ENCODE peak calls at places on chromosomes 12 and 14, in seven cellular contexts. One of them, this sample, is unnamed.
A peak's percentile ranks its signal among the peaks of the same experiment; 100 is the strongest.

GRCh38 chr14:89911018-89911919 is 43.3 kb downstream of the EFCAB11 start:
- DNase-seq in AG09319: no peak
- DNase-seq in GM12891: no peak
- DNase-seq in NCI-H1105 treated with DMSO at 0.1 percent for 48 hours: peak; percentile 12
- DNase-seq in Daoy: peak; percentile 53
- DNase-seq in GF-D8: no peak
- DNase-seq in heart right ventricle: no peak
- DNase-seq in this sample: no peak

GRCh38 chr12:124230117-124230757 is 64.7 kb upstream of the RFLNA start:
- DNase-seq in AG09319: no peak
- DNase-seq in GM12891: no peak
- DNase-seq in NCI-H1105 treated with DMSO at 0.1 percent for 48 hours: no peak
- DNase-seq in Daoy: no peak
- DNase-seq in GF-D8: no peak
- DNase-seq in heart right ventricle: no peak
- DNase-seq in this sample: no peak

GRCh38 chr12:38155020-38155395 is 161.6 kb upstream of the ALG10B start:
- DNase-seq in AG09319: no peak
- DNase-seq in GM12891: no peak
- DNase-seq in NCI-H1105 treated with DMSO at 0.1 percent for 48 hours: no peak
- DNase-seq in Daoy: no peak
- DNase-seq in GF-D8: no peak
- DNase-seq in heart right ventricle: no peak
- DNase-seq in this sample: no peak

GRCh38 chr14:36726128-36726527 is 64.5 kb downstream of the PAX9 start:
- DNase-seq in AG09319: no peak
- DNase-seq in GM12891: no peak
- DNase-seq in NCI-H1105 treated with DMSO at 0.1 percent for 48 hours: no peak
- DNase-seq in Daoy: no peak
- DNase-seq in GF-D8: no peak
- DNase-seq in heart right ventricle: no peak
- DNase-seq in this sample: no peak

GRCh38 chr14:81668626-81669274 is 135.1 kb upstream of the SEL1L start:
- DNase-seq in AG09319: no peak
- DNase-seq in GM12891: no peak
- DNase-seq in NCI-H1105 treated with DMSO at 0.1 percent for 48 hours: no peak
- DNase-seq in Daoy: no peak
- DNase-seq in GF-D8: no peak
- DNase-seq in heart right ventricle: no peak
- DNase-seq in this sample: no peak

GRCh38 chr12:55743131-55743921 is 404 bp downstream of the GDF11 start:
- DNase-seq in AG09319: no peak
- DNase-seq in GM12891: peak; percentile 74
- DNase-seq in NCI-H1105 treated with DMSO at 0.1 percent for 48 hours: no peak
- DNase-seq in Daoy: peak; percentile 81
- DNase-seq in GF-D8: peak; percentile 37
- DNase-seq in heart right ventricle: peak; percentile 65
- DNase-seq in this sample: peak; percentile 75

GRCh38 chr12:106760184-106760531 is 14.3 kb upstream of the RIC8B start:
- DNase-seq in AG09319: no peak
- DNase-seq in GM12891: peak; percentile 47
- DNase-seq in NCI-H1105 treated with DMSO at 0.1 percent for 48 hours: no peak
- DNase-seq in Daoy: no peak
- DNase-seq in GF-D8: no peak
- DNase-seq in heart right ventricle: no peak
- DNase-seq in this sample: peak; percentile 61

GRCh38 chr12:40010899-40011774 is 94.7 kb downstream of the SLC2A13 start:
- DNase-seq in AG09319: peak; percentile 36
- DNase-seq in GM12891: peak; percentile 12
- DNase-seq in NCI-H1105 treated with DMSO at 0.1 percent for 48 hours: peak; percentile 65
- DNase-seq in Daoy: peak; percentile 60
- DNase-seq in GF-D8: peak; percentile 27
- DNase-seq in heart right ventricle: no peak
- DNase-seq in this sample: peak; percentile 41

GRCh38 chr12:27682534-27682933 is 13.7 kb upstream of the REP15 start:
- DNase-seq in AG09319: no peak
- DNase-seq in GM12891: no peak
- DNase-seq in NCI-H1105 treated with DMSO at 0.1 percent for 48 hours: no peak
- DNase-seq in Daoy: no peak
- DNase-seq in GF-D8: no peak
- DNase-seq in heart right ventricle: no peak
- DNase-seq in this sample: no peak

GRCh38 chr12:120846721-120847120 is 57.4 kb downstream of the SPPL3 start:
- DNase-seq in AG09319: peak; percentile 58
- DNase-seq in GM12891: no peak
- DNase-seq in NCI-H1105 treated with DMSO at 0.1 percent for 48 hours: no peak
- DNase-seq in Daoy: no peak
- DNase-seq in GF-D8: no peak
- DNase-seq in heart right ventricle: no peak
- DNase-seq in this sample: no peak

GRCh38 chr14:105168496-105168978 is at the start of gene JAG2:
- DNase-seq in AG09319: no peak
- DNase-seq in GM12891: peak; percentile 66
- DNase-seq in NCI-H1105 treated with DMSO at 0.1 percent for 48 hours: peak; percentile 51
- DNase-seq in Daoy: peak; percentile 84
- DNase-seq in GF-D8: no peak
- DNase-seq in heart right ventricle: peak; percentile 74
- DNase-seq in this sample: peak; percentile 65

GRCh38 chr12:45421736-45422135 is 205.8 kb downstream of the ANO6 start:
- DNase-seq in AG09319: no peak
- DNase-seq in GM12891: no peak
- DNase-seq in NCI-H1105 treated with DMSO at 0.1 percent for 48 hours: no peak
- DNase-seq in Daoy: no peak
- DNase-seq in GF-D8: no peak
- DNase-seq in heart right ventricle: no peak
- DNase-seq in this sample: no peak

GRCh38 chr12:46944104-46944503 is 118.3 kb upstream of the SLC38A4 start:
- DNase-seq in AG09319: no peak
- DNase-seq in GM12891: no peak
- DNase-seq in NCI-H1105 treated with DMSO at 0.1 percent for 48 hours: no peak
- DNase-seq in Daoy: peak; percentile 67
- DNase-seq in GF-D8: no peak
- DNase-seq in heart right ventricle: no peak
- DNase-seq in this sample: no peak

GRCh38 chr14:99688629-99689028 is 4.5 kb downstream of the CYP46A1 start:
- DNase-seq in AG09319: no peak
- DNase-seq in GM12891: no peak
- DNase-seq in NCI-H1105 treated with DMSO at 0.1 percent for 48 hours: no peak
- DNase-seq in Daoy: no peak
- DNase-seq in GF-D8: no peak
- DNase-seq in heart right ventricle: no peak
- DNase-seq in this sample: no peak

GRCh38 chr14:61569783-61570182 is 125.5 kb upstream of the HIF1A start:
- DNase-seq in AG09319: peak; percentile 89
- DNase-seq in GM12891: no peak
- DNase-seq in NCI-H1105 treated with DMSO at 0.1 percent for 48 hours: no peak
- DNase-seq in Daoy: peak; percentile 96
- DNase-seq in GF-D8: peak; percentile 75
- DNase-seq in heart right ventricle: peak; percentile 49
- DNase-seq in this sample: no peak

GRCh38 chr12:5648692-5649338 is 216.9 kb downstream of the NTF3 start:
- DNase-seq in AG09319: no peak
- DNase-seq in GM12891: no peak
- DNase-seq in NCI-H1105 treated with DMSO at 0.1 percent for 48 hours: peak; percentile 95
- DNase-seq in Daoy: peak; percentile 58
- DNase-seq in GF-D8: no peak
- DNase-seq in heart right ventricle: no peak
- DNase-seq in this sample: no peak

GRCh38 chr12:92927055-92927435 is 2.0 kb downstream of the EEA1 start:
- DNase-seq in AG09319: peak; percentile 1
- DNase-seq in GM12891: no peak
- DNase-seq in NCI-H1105 treated with DMSO at 0.1 percent for 48 hours: no peak
- DNase-seq in Daoy: peak; percentile 33
- DNase-seq in GF-D8: no peak
- DNase-seq in heart right ventricle: no peak
- DNase-seq in this sample: no peak

GRCh38 chr12:12626471-12626870 is 14.8 kb downstream of the CREBL2 start:
- DNase-seq in AG09319: no peak
- DNase-seq in GM12891: no peak
- DNase-seq in NCI-H1105 treated with DMSO at 0.1 percent for 48 hours: no peak
- DNase-seq in Daoy: no peak
- DNase-seq in GF-D8: no peak
- DNase-seq in heart right ventricle: no peak
- DNase-seq in this sample: no peak

GRCh38 chr14:20346713-20347112 is 3.3 kb downstream of the PARP2 start:
- DNase-seq in AG09319: no peak
- DNase-seq in GM12891: no peak
- DNase-seq in NCI-H1105 treated with DMSO at 0.1 percent for 48 hours: no peak
- DNase-seq in Daoy: no peak
- DNase-seq in GF-D8: no peak
- DNase-seq in heart right ventricle: no peak
- DNase-seq in this sample: no peak

GRCh38 chr14:24310387-24310665 is 386 bp downstream of the LTB4R2 start:
- DNase-seq in AG09319: no peak
- DNase-seq in GM12891: no peak
- DNase-seq in NCI-H1105 treated with DMSO at 0.1 percent for 48 hours: no peak
- DNase-seq in Daoy: no peak
- DNase-seq in GF-D8: no peak
- DNase-seq in heart right ventricle: no peak
- DNase-seq in this sample: no peak

GRCh38 chr12:53989227-53990113 is 4.5 kb downstream of the HOXC10 start:
- DNase-seq in AG09319: peak; percentile 7
- DNase-seq in GM12891: no peak
- DNase-seq in NCI-H1105 treated with DMSO at 0.1 percent for 48 hours: no peak
- DNase-seq in Daoy: peak; percentile 77
- DNase-seq in GF-D8: no peak
- DNase-seq in heart right ventricle: no peak
- DNase-seq in this sample: no peak

GRCh38 chr14:51735851-51736250 is 84.1 kb downstream of the FRMD6 start:
- DNase-seq in AG09319: no peak
- DNase-seq in GM12891: no peak
- DNase-seq in NCI-H1105 treated with DMSO at 0.1 percent for 48 hours: no peak
- DNase-seq in Daoy: no peak
- DNase-seq in GF-D8: no peak
- DNase-seq in heart right ventricle: no peak
- DNase-seq in this sample: no peak

GRCh38 chr12:116113398-116114130 is 163.9 kb downstream of the MED13L start:
- DNase-seq in AG09319: no peak
- DNase-seq in GM12891: no peak
- DNase-seq in NCI-H1105 treated with DMSO at 0.1 percent for 48 hours: no peak
- DNase-seq in Daoy: no peak
- DNase-seq in GF-D8: no peak
- DNase-seq in heart right ventricle: no peak
- DNase-seq in this sample: no peak

GRCh38 chr14:60648934-60649814 is at the start of gene SIX1:
- DNase-seq in AG09319: peak; percentile 94
- DNase-seq in GM12891: peak; percentile 68
- DNase-seq in NCI-H1105 treated with DMSO at 0.1 percent for 48 hours: peak; percentile 93
- DNase-seq in Daoy: peak; percentile 97
- DNase-seq in GF-D8: no peak
- DNase-seq in heart right ventricle: peak; percentile 59
- DNase-seq in this sample: no peak

GRCh38 chr14:20606190-20606901 is 15.2 kb upstream of the RNASE12 start:
- DNase-seq in AG09319: no peak
- DNase-seq in GM12891: no peak
- DNase-seq in NCI-H1105 treated with DMSO at 0.1 percent for 48 hours: peak; percentile 14
- DNase-seq in Daoy: peak; percentile 64
- DNase-seq in GF-D8: no peak
- DNase-seq in heart right ventricle: no peak
- DNase-seq in this sample: no peak

GRCh38 chr12:91478500-91478899 is 295.9 kb upstream of the DCN start:
- DNase-seq in AG09319: no peak
- DNase-seq in GM12891: no peak
- DNase-seq in NCI-H1105 treated with DMSO at 0.1 percent for 48 hours: no peak
- DNase-seq in Daoy: no peak
- DNase-seq in GF-D8: no peak
- DNase-seq in heart right ventricle: no peak
- DNase-seq in this sample: no peak

GRCh38 chr12:88266851-88267360 is 124.8 kb downstream of the TMTC3 start:
- DNase-seq in AG09319: no peak
- DNase-seq in GM12891: no peak
- DNase-seq in NCI-H1105 treated with DMSO at 0.1 percent for 48 hours: peak; percentile 35
- DNase-seq in Daoy: no peak
- DNase-seq in GF-D8: no peak
- DNase-seq in heart right ventricle: no peak
- DNase-seq in this sample: no peak

GRCh38 chr12:23361971-23362370 is 587.5 kb downstream of the SOX5 start:
- DNase-seq in AG09319: no peak
- DNase-seq in GM12891: no peak
- DNase-seq in NCI-H1105 treated with DMSO at 0.1 percent for 48 hours: no peak
- DNase-seq in Daoy: no peak
- DNase-seq in GF-D8: no peak
- DNase-seq in heart right ventricle: no peak
- DNase-seq in this sample: no peak

GRCh38 chr12:5076761-5077160 is 33.1 kb downstream of the KCNA5 start:
- DNase-seq in AG09319: no peak
- DNase-seq in GM12891: no peak
- DNase-seq in NCI-H1105 treated with DMSO at 0.1 percent for 48 hours: no peak
- DNase-seq in Daoy: no peak
- DNase-seq in GF-D8: no peak
- DNase-seq in heart right ventricle: peak; percentile 33
- DNase-seq in this sample: no peak

This sample was measured in GM19239.